ENCODE peak calls at places on chromosomes 16 and 17, in seven cellular contexts. U, C, W, D, P, I and B are unnamed samples.

GRCh38 chr16:70270176-70270575 is 18.4 kb upstream of the EXOSC6 start:
- DNase-seq in U (no peak), C (no peak), W (no peak), D (no peak), P (no peak), I (no peak), B (no peak)

GRCh38 chr17:63474174-63474913 is 2.5 kb upstream of the ACE start:
- DNase-seq in U (peak), C (peak), W (no peak), D (no peak), P (no peak), I (no peak), B (no peak)

GRCh38 chr16:72126429-72126765 is 32.8 kb downstream of the DHX38 start:
- DNase-seq in U (no peak), C (no peak), W (no peak), D (no peak), P (no peak), I (no peak), B (no peak)

GRCh38 chr17:29597361-29598172 is 4.6 kb downstream of the ANKRD13B start:
- DNase-seq in U (no peak), C (no peak), W (no peak), D (no peak), P (no peak), I (no peak), B (no peak)

GRCh38 chr16:30930160-30930571 is 6.8 kb downstream of the FBXL19 start:
- DNase-seq in U (no peak), C (no peak), W (no peak), D (no peak), P (no peak), I (no peak), B (no peak)

GRCh38 chr17:43401293-43401692 is 2.5 kb downstream of the ARL4D start:
- DNase-seq in U (no peak), C (no peak), W (peak), D (peak), P (peak), I (peak), B (peak)

GRCh38 chr16:27355610-27356009 is 41.8 kb downstream of the IL4R start:
- DNase-seq in U (peak), C (peak), W (peak), D (no peak), P (no peak), I (peak), B (no peak)

GRCh38 chr17:33169580-33170285 is 123.4 kb downstream of the ASIC2 start:
- DNase-seq in U (no peak), C (no peak), W (peak), D (no peak), P (no peak), I (no peak), B (peak)

GRCh38 chr17:31561469-31562412 is 170.3 kb downstream of the RAB11FIP4 start:
- DNase-seq in U (no peak), C (no peak), W (peak), D (no peak), P (no peak), I (no peak), B (peak)

GRCh38 chr17:80453980-80454556 is 22.3 kb downstream of the NPTX1 start:
- DNase-seq in U (no peak), C (no peak), W (no peak), D (no peak), P (peak), I (no peak), B (no peak)

GRCh38 chr17:30323895-30324319 is 9.9 kb downstream of the TMIGD1 start:
- DNase-seq in U (no peak), C (peak), W (peak), D (no peak), P (no peak), I (peak), B (peak)

GRCh38 chr17:866568-867087 is 84.5 kb downstream of the MRM3 start:
- DNase-seq in U (no peak), C (no peak), W (no peak), D (no peak), P (no peak), I (no peak), B (no peak)

GRCh38 chr17:869567-870530 is 87.7 kb downstream of the MRM3 start:
- DNase-seq in U (peak), C (no peak), W (peak), D (no peak), P (peak), I (peak), B (no peak)

GRCh38 chr17:867896-868489 is 85.8 kb downstream of the MRM3 start:
- DNase-seq in U (no peak), C (no peak), W (no peak), D (no peak), P (peak), I (no peak), B (no peak)

GRCh38 chr17:871731-872517 is 89.8 kb downstream of the MRM3 start:
- DNase-seq in U (no peak), C (no peak), W (no peak), D (no peak), P (no peak), I (no peak), B (no peak)

GRCh38 chr17:869067-869466 is 86.9 kb downstream of the MRM3 start:
- DNase-seq in U (no peak), C (peak), W (peak), D (no peak), P (no peak), I (peak), B (no peak)
- H3K4me3 ChIP-seq in U (no peak), C (no peak), W (no peak), D (no peak), P (no peak), I (no peak), B (no peak)

DNA sequence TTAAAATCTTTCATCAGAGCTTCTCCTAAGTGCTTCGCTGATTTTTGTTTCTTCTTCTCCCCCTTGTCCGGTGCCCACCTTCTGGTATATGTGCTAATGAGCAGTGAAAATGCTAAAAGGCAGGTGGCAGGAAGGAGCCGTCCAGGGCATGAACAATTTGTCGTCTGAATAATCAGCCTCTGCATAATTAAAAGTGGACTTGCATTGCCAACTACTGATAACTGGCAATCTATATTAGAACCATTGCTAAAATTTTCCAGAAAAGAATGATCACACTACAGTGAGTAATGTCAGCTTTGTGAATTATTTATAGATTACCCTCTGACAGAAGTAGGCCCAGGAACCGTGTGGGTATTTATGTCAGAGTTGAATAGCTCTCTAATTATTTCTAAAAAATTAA is 28.1 kb downstream of the SERPINF1 start:
- DNase-seq in U (no peak), C (no peak), W (no peak), D (no peak), P (no peak), I (no peak), B (no peak)
- TF ChIP-seq CTCF in U (peak), C (no peak), W (no peak), D (no peak), P (no peak), I (no peak), B (no peak)

DNA sequence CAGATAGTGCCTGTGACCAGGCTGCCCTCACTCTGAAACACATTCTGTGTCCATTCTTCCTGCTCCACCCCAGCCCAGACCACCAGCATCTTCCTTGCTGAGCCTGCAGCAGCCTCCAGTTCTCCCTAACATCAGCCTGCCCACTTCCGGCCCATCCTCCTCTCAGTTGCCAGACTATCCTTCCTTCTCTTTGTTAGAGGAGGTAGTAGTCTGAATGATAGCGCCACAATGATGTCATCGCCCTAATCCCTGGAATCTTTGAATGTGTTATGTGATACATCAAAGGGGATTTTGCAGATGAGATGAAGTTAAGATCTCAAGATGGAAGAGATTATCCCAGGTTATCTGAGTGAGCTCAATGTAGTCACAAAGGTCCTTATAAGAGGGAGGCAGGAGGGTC is 3.2 kb upstream of the ZDHHC1 start:
- DNase-seq in U (no peak), C (no peak), W (no peak), D (no peak), P (no peak), I (no peak), B (no peak)
- H3K4me3 ChIP-seq in U (no peak), C (no peak), W (no peak), D (no peak), P (no peak), I (no peak), B (no peak)

GRCh38 chr17:13925579-13925978 is 143.7 kb upstream of the COX10 start:
- DNase-seq in U (no peak), C (no peak), W (no peak), D (no peak), P (no peak), I (no peak), B (no peak)
- TF ChIP-seq CTCF in U (no peak), C (no peak), W (no peak), D (no peak), P (no peak), I (peak), B (peak)

GRCh38 chr17:55283256-55283965 is 18.7 kb downstream of the HLF start:
- DNase-seq in U (no peak), C (no peak), W (no peak), D (no peak), P (no peak), I (no peak), B (no peak)
- H3K4me3 ChIP-seq in U (no peak), C (no peak), W (no peak), D (no peak), P (no peak), I (no peak), B (no peak)

GRCh38 chr17:4357671-4358070 is 8.8 kb downstream of the UBE2G1 start:
- DNase-seq in U (no peak), C (no peak), W (no peak), D (no peak), P (no peak), I (no peak), B (no peak)
- TF ChIP-seq CTCF in U (no peak), C (no peak), W (no peak), D (no peak), P (no peak), I (no peak), B (no peak)